ENCODE peak calls at places on chromosome 11, in four cellular contexts. K, L, I and F are unnamed samples.

GRCh38 chr11:119101367-119101758 is 290 bp downstream of the DPAGT1 start:
- DNase-seq in L (no peak), K (peak), I (no peak), F (no peak)

GRCh38 chr11:64637346-64638016 is 46.5 kb downstream of the SLC22A12 start:
- DNase-seq in I (no peak), L (no peak), K (no peak), F (no peak)

GRCh38 chr11:132278801-132279574 is 908.6 kb downstream of the NTM start:
- DNase-seq in I (no peak), K (no peak), L (no peak), F (no peak)

GRCh38 chr11:12150831-12151382 is 40.5 kb downstream of the MICAL2 start:
- DNase-seq in L (peak), K (no peak), I (no peak), F (no peak)

GRCh38 chr11:102225689-102226562 is 91.4 kb upstream of the BIRC3 start:
- DNase-seq in I (no peak), K (no peak), L (no peak), F (no peak)

GRCh38 chr11:97610000-97610399 is 1220.2 kb downstream of the JRKL start:
- DNase-seq in L (no peak), I (no peak), K (no peak), F (no peak)

GRCh38 chr11:103662880-103663279 is 373.6 kb upstream of the DDI1 start:
- DNase-seq in I (no peak), K (no peak), L (no peak), F (no peak)

GRCh38 chr11:123063396-123064267 is 1.7 kb upstream of the HSPA8 start:
- DNase-seq in K (peak), I (peak), L (no peak), F (peak)

GRCh38 chr11:76408171-76408965 is 27.2 kb downstream of the GVQW3 start:
- DNase-seq in I (no peak), L (no peak), K (no peak), F (no peak)

GRCh38 chr11:94546886-94547285 is 3.2 kb downstream of the FUT4 start:
- DNase-seq in K (no peak), I (no peak), L (no peak), F (no peak)

GRCh38 chr11:26219506-26220117 is 112.3 kb upstream of the ANO3 start:
- DNase-seq in I (no peak), K (no peak), L (no peak), F (no peak)

GRCh38 chr11:73566977-73567755 is 30.7 kb downstream of the FAM168A start:
- DNase-seq in L (no peak), K (no peak), I (no peak), F (no peak)

GRCh38 chr11:60634151-60634550 is 65.3 kb upstream of the MS4A8 start:
- DNase-seq in I (no peak), L (no peak), K (no peak), F (no peak)

GRCh38 chr11:102730036-102730815 is 5.5 kb upstream of the MMP8 start:
- DNase-seq in I (no peak), K (no peak), L (no peak), F (no peak)

GRCh38 chr11:76850815-76851214 is 9.9 kb upstream of the ACER3 start:
- DNase-seq in I (no peak), L (no peak), K (no peak), F (no peak)

GRCh38 chr11:12089041-12089440 is 21.3 kb upstream of the MICAL2 start:
- DNase-seq in K (no peak), I (no peak), L (no peak), F (no peak)

GRCh38 chr11:15106201-15106965 is 8.3 kb upstream of the INSC start:
- DNase-seq in K (no peak), I (no peak), L (no peak), F (peak)

GRCh38 chr11:16779436-16779835 is 41.0 kb downstream of the C11orf58 start:
- DNase-seq in L (peak), K (peak), I (peak), F (no peak)

GRCh38 chr11:11894486-11894885 is 52.7 kb downstream of the USP47 start:
- DNase-seq in I (no peak), K (no peak), L (no peak), F (no peak)

GRCh38 chr11:86748296-86748695 is 52.0 kb upstream of the PRSS23 start:
- DNase-seq in K (no peak), I (no peak), L (no peak), F (no peak)

GRCh38 chr11:69943066-69943465 is 123.8 kb upstream of the FGF3 start:
- DNase-seq in K (no peak), L (peak), I (peak), F (no peak)

GRCh38 chr11:129853508-129854228 is 38.0 kb downstream of the TMEM45B start:
- DNase-seq in L (no peak), K (peak), I (peak), F (no peak)

GRCh38 chr11:43547900-43548381 is 132.6 kb upstream of the HSD17B12 start:
- DNase-seq in I (peak), K (no peak), L (no peak), F (no peak)

GRCh38 chr11:133946018-133946417 is 10.8 kb downstream of the IGSF9B start:
- DNase-seq in L (no peak), K (no peak), I (no peak), F (no peak)

GRCh38 chr11:133948711-133949110 is 8.1 kb downstream of the IGSF9B start:
- DNase-seq in K (no peak), I (no peak), L (no peak), F (no peak)

GRCh38 chr11:133946541-133947297 is 10.0 kb downstream of the IGSF9B start:
- DNase-seq in I (no peak), L (peak), K (no peak), F (no peak)

GRCh38 chr11:133945087-133945974 is 11.4 kb downstream of the IGSF9B start:
- DNase-seq in I (no peak), L (peak), K (no peak), F (no peak)

GRCh38 chr11:133947298-133947905 is 9.4 kb downstream of the IGSF9B start:
- DNase-seq in I (no peak), L (peak), K (no peak), F (no peak)
- H3K27ac ChIP-seq in I (no peak), L (no peak), K (no peak), F (peak)

GRCh38 chr11:45658292-45658991 is 7.0 kb downstream of the CHST1 start:
- DNase-seq in L (peak), K (peak), I (peak), F (no peak)
- TF ChIP-seq POLR2A in L (no peak), K (no peak), I (no peak), F (no peak)

GRCh38 chr11:3347127-3347526 is 31.8 kb downstream of the ZNF195 start:
- DNase-seq in I (no peak), K (no peak), L (no peak), F (no peak)

GRCh38 chr11:3356858-3357257 is 22.1 kb downstream of the ZNF195 start:
- DNase-seq in K (no peak), I (no peak), L (no peak), F (no peak)

GRCh38 chr11:3357302-3357701 is 21.6 kb downstream of the ZNF195 start:
- DNase-seq in L (no peak), I (no peak), K (no peak), F (no peak)

GRCh38 chr11:3357994-3358676 is 20.8 kb downstream of the ZNF195 start:
- DNase-seq in I (no peak), K (no peak), L (no peak), F (no peak)

GRCh38 chr11:3353066-3353465 is 25.9 kb downstream of the ZNF195 start:
- DNase-seq in K (no peak), L (no peak), I (no peak), F (no peak)
- H3K27ac ChIP-seq in K (no peak), L (no peak), I (no peak), F (no peak)

GRCh38 chr11:46633291-46634217 is 16.2 kb downstream of the ATG13 start:
- DNase-seq in K (peak), I (no peak), L (no peak), F (no peak)

GRCh38 chr11:46630237-46630636 is 12.9 kb downstream of the ATG13 start:
- DNase-seq in L (no peak), K (no peak), I (no peak), F (no peak)

GRCh38 chr11:46631676-46632075 is 14.3 kb downstream of the ATG13 start:
- DNase-seq in L (no peak), K (no peak), I (no peak), F (no peak)

GRCh38 chr11:46635557-46636139 is 18.3 kb downstream of the ATG13 start:
- DNase-seq in L (no peak), K (no peak), I (no peak), F (no peak)

GRCh38 chr11:46632502-46632901 is 15.1 kb downstream of the ATG13 start:
- DNase-seq in K (no peak), L (no peak), I (no peak), F (no peak)
- TF ChIP-seq POLR2A in K (no peak), L (no peak), I (no peak), F (no peak)

DNA sequence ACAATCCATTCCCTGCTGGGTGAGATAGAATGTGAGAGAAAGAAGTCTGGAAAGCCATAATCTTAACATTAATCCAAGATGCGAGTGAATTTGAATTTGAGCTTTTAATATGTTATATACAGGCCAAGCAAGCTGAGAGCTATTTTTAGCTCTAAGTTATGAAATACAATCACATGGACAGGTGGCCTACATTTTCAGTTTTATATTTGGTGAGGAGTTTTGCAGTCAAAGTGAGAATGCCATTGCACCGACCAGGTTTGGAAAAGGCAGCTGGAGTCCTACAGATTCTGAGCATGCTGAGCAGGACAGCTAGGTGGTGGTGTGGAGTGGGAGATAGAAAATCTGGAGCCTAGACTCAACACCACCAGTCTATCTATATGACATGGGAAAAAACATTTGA is 12.0 kb downstream of the OR5B21 start:
- DNase-seq in L (no peak), K (no peak), I (no peak), F (no peak)
- H3K27ac ChIP-seq in L (no peak), K (no peak), I (no peak), F (no peak)

GRCh38 chr11:67438121-67438902 is 830 bp upstream of the PTPRCAP start:
- DNase-seq in K (no peak), I (no peak), L (peak), F (no peak)
- TF ChIP-seq POLR2A in K (peak), I (no peak), L (no peak), F (no peak)